ENCODE peak calls at places on chromosomes 2 and 18, in five cellular contexts. I is IMR-90, V is GM12878, Z is SK-N-SH, X is K562. W is an unnamed sample.

GRCh38 chr18:22250591-22250996 is 81.2 kb downstream of the GATA6 start:
- DNase-seq in I (no peak), V (no peak), X (no peak), Z (no peak), W (no peak)

GRCh38 chr18:49814147-49814499 is 790 bp upstream of the ACAA2 start:
- DNase-seq in V (no peak), X (peak; percentile 69), Z (peak; percentile 78), I (peak; percentile 69), W (peak; percentile 23)

GRCh38 chr2:151297882-151298281 is 8.4 kb upstream of the NMI start:
- DNase-seq in Z (no peak), I (peak; percentile 11), V (peak; percentile 32), X (no peak), W (no peak)

GRCh38 chr2:98445167-98445522 is 487 bp downstream of the INPP4A start:
- DNase-seq in Z (no peak), V (no peak), X (no peak), I (no peak), W (no peak)

GRCh38 chr2:133264951-133265949 is 303.0 kb downstream of the NCKAP5 start:
- DNase-seq in X (no peak), I (no peak), V (no peak), Z (peak; percentile 29), W (no peak)

GRCh38 chr2:217064234-217065103 is 204.6 kb upstream of the TNP1 start:
- DNase-seq in V (no peak), Z (no peak), X (no peak), I (no peak), W (no peak)

GRCh38 chr2:72949045-72949444 is 31.7 kb downstream of the EMX1 start:
- DNase-seq in X (no peak), I (no peak), V (no peak), Z (no peak), W (no peak)

GRCh38 chr2:234218261-234219180 is 168.0 kb downstream of the SPP2 start:
- DNase-seq in I (no peak), V (no peak), X (no peak), Z (peak; percentile 47), W (no peak)

GRCh38 chr18:51513525-51513924 is 316.0 kb upstream of the MEX3C start:
- DNase-seq in I (no peak), X (no peak), Z (no peak), V (no peak), W (no peak)

GRCh38 chr18:43933177-43933576 is 655.9 kb upstream of the SYT4 start:
- DNase-seq in Z (no peak), X (no peak), V (no peak), I (no peak), W (no peak)

GRCh38 chr2:217085543-217085942 is 225.7 kb upstream of the TNP1 start:
- DNase-seq in X (no peak), Z (no peak), V (no peak), I (peak; percentile 45), W (no peak)

GRCh38 chr2:26550276-26551015 is 72.5 kb upstream of the OTOF start:
- DNase-seq in I (no peak), V (no peak), X (no peak), Z (no peak), W (no peak)

GRCh38 chr2:74564222-74564621 is 9.7 kb downstream of the DOK1 start:
- DNase-seq in Z (no peak), X (no peak), I (peak; percentile 61), V (no peak), W (no peak)

GRCh38 chr18:111292-112014 is 46.9 kb upstream of the USP14 start:
- DNase-seq in X (peak; percentile 83), Z (peak; percentile 92), I (peak; percentile 40), V (no peak), W (peak; percentile 59)
- H3K9ac ChIP-seq in X (peak overlapping the region; percentile 92), Z (no peak overlapping the region), I (peak overlapping the region; percentile 85), V (peak overlapping the region; percentile 38), W (peak overlapping the region; percentile 26)

DNA sequence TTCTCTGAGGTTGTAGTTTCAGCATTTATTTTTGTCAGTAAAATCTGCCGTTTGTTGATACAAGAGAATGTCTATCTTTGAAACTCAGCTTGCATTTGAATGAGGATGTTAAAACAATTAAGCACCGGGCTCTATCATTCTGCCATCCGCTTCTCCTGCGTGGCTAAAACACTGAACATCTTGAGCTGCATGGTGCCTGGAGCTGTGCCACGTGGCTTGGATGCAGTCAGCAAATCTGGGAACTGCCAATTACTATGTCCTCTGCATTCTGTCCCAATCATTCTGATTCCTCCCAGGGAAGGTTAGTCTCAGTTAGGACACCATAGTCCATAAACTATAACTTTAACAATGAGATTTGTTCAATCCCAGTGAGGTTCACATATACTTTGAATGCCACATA is 598.4 kb downstream of the FBXO15 start:
- DNase-seq in V (no peak), Z (no peak), I (peak; percentile 1), X (no peak), W (no peak)
- TF ChIP-seq USF2 in V (no peak), Z (no peak), I (no peak), X (no peak), W (no peak)

GRCh38 chr2:174326880-174327558 is 7.7 kb upstream of the SP9 start:
- DNase-seq in V (no peak), I (no peak), X (no peak), Z (peak; percentile 70), W (no peak)
- H3K9ac ChIP-seq in V (no peak overlapping the region), I (no peak overlapping the region), X (peak overlapping the region; percentile 91), Z (no peak overlapping the region), W (no peak overlapping the region)

GRCh38 chr2:176174382-176174834 is 14.1 kb upstream of the HOXD1 start:
- DNase-seq in X (no peak), V (no peak), Z (no peak), I (no peak), W (no peak)
- TF ChIP-seq USF2 in X (no peak), V (no peak), Z (no peak), I (no peak), W (no peak)

DNA sequence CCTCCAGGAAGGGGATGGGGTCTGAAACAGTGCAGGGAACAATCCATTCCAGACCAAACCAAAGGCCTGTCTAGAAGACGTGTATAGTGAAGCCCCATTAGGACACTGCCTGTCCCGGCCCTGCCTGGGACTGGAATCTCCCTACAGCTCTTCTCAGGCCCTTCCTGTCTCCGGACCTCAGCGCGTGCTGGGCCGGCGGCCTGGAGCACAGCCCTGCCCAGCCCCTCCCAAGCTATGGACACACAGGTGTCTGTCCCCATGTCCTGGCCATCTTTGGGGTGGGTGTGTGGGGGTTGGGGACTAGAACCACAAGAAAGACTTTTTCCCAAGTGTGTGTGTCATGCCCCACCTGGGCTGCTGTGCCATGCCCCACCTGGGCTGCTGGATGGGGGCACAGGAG is 51.8 kb downstream of the KIF1A start:
- DNase-seq in V (no peak), I (no peak), X (no peak), Z (no peak), W (no peak)
- H3K9ac ChIP-seq in V (no peak overlapping the region), I (no peak overlapping the region), X (no peak overlapping the region), Z (no peak overlapping the region), W (no peak overlapping the region)

GRCh38 chr18:55290898-55291297 is 297.1 kb downstream of the TCF4 start:
- DNase-seq in X (no peak), I (peak; percentile 29), Z (no peak), V (no peak), W (no peak)

GRCh38 chr18:55287935-55288868 is 299.8 kb downstream of the TCF4 start:
- DNase-seq in I (no peak), Z (no peak), V (no peak), X (no peak), W (no peak)

GRCh38 chr18:55289775-55290174 is 298.2 kb downstream of the TCF4 start:
- DNase-seq in I (peak; percentile 14), Z (no peak), V (no peak), X (no peak), W (no peak)

GRCh38 chr18:55287146-55287806 is 300.7 kb downstream of the TCF4 start:
- DNase-seq in V (no peak), Z (peak; percentile 29), X (no peak), I (no peak), W (no peak)

GRCh38 chr18:55289048-55289447 is 298.9 kb downstream of the TCF4 start:
- DNase-seq in V (no peak), X (no peak), I (no peak), Z (no peak), W (no peak)
- TF ChIP-seq USF2 in V (no peak), X (no peak), I (no peak), Z (no peak), W (no peak)

DNA sequence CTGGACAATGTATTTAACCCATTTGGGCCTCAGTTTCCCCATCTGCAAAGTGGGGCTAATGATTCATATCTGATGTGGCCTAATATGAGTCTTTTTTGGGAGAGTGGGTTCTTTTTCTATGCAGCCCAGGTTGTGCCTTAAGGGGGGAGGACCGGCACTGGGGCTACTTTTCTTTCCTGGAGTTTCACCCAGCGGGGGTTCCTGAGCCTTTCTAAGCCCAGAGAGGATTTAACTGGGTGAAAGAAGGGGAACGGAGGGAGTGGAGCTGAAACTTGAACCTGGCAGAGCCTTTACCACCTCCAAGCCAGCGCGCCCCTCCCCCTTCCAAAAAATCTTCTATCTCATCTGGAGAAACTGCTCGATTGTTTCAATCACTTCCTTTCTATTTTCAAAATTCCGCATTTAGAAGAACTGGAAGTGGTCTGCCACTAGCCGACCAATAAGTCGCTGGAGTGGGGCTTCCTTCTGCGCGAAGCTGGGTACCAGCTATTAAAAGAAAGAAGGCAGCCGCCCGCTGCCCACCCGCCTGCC is 205.0 kb upstream of the SMAD2 start:
- DNase-seq in X (no peak), V (no peak), Z (no peak), I (no peak), W (no peak)
- H3K9ac ChIP-seq in X (no peak overlapping the region), V (no peak overlapping the region), Z (no peak overlapping the region), I (no peak overlapping the region), W (no peak overlapping the region)